ENCODE peak calls at places on chromosomes 7 and 10, in five cellular contexts. One of them, this sample, is unnamed.

GRCh38 chr10:18793951-18794350 is 134.7 kb downstream of the ARL5B start:
- DNase-seq in NT2/D1: no peak
- DNase-seq in GM12878: no peak
- DNase-seq in HepG2: peak
- DNase-seq in H1: no peak
- DNase-seq in this sample: peak

GRCh38 chr7:114875171-114875570 is 46.7 kb upstream of the MDFIC start:
- DNase-seq in NT2/D1: no peak
- DNase-seq in H1: no peak
- DNase-seq in HepG2: no peak
- DNase-seq in GM12878: no peak
- DNase-seq in this sample: no peak

GRCh38 chr7:43735802-43736603 is 6.7 kb upstream of the COA1 start:
- DNase-seq in GM12878: peak
- DNase-seq in H1: no peak
- DNase-seq in NT2/D1: no peak
- DNase-seq in HepG2: peak
- DNase-seq in this sample: no peak

GRCh38 chr10:102230264-102230860 is 4.3 kb downstream of the ELOVL3 start:
- DNase-seq in NT2/D1: peak
- DNase-seq in H1: no peak
- DNase-seq in HepG2: no peak
- DNase-seq in GM12878: no peak
- DNase-seq in this sample: peak

GRCh38 chr7:99128076-99128950 is 15.6 kb downstream of the SMURF1 start:
- DNase-seq in NT2/D1: no peak
- DNase-seq in GM12878: no peak
- DNase-seq in HepG2: no peak
- DNase-seq in H1: no peak
- DNase-seq in this sample: no peak

GRCh38 chr7:137923380-137923779 is 76.6 kb upstream of the DGKI start:
- DNase-seq in H1: no peak
- DNase-seq in HepG2: no peak
- DNase-seq in GM12878: no peak
- DNase-seq in NT2/D1: no peak
- DNase-seq in this sample: no peak

GRCh38 chr7:1041471-1042160 is 2.7 kb upstream of the GPR146 start:
- DNase-seq in H1: no peak
- DNase-seq in HepG2: no peak
- DNase-seq in GM12878: no peak
- DNase-seq in NT2/D1: no peak
- DNase-seq in this sample: no peak

GRCh38 chr10:121303273-121303890 is 294.9 kb downstream of the FGFR2 start:
- DNase-seq in HepG2: no peak
- DNase-seq in H1: no peak
- DNase-seq in GM12878: no peak
- DNase-seq in NT2/D1: no peak
- DNase-seq in this sample: no peak

GRCh38 chr7:133916621-133917020 is 210.5 kb upstream of the LRGUK start:
- DNase-seq in NT2/D1: no peak
- DNase-seq in H1: no peak
- DNase-seq in HepG2: no peak
- DNase-seq in GM12878: no peak
- DNase-seq in this sample: no peak

GRCh38 chr10:44049301-44050015 is 335.4 kb downstream of the CXCL12 start:
- DNase-seq in NT2/D1: no peak
- DNase-seq in H1: no peak
- DNase-seq in GM12878: no peak
- DNase-seq in HepG2: no peak
- DNase-seq in this sample: no peak

GRCh38 chr10:44054046-44054445 is 330.9 kb downstream of the CXCL12 start:
- DNase-seq in GM12878: no peak
- DNase-seq in NT2/D1: no peak
- DNase-seq in H1: no peak
- DNase-seq in HepG2: no peak
- DNase-seq in this sample: no peak

GRCh38 chr10:44051091-44051490 is 333.8 kb downstream of the CXCL12 start:
- DNase-seq in GM12878: no peak
- DNase-seq in H1: no peak
- DNase-seq in NT2/D1: no peak
- DNase-seq in HepG2: no peak
- DNase-seq in this sample: no peak

GRCh38 chr10:44053391-44053790 is 331.5 kb downstream of the CXCL12 start:
- DNase-seq in H1: no peak
- DNase-seq in NT2/D1: no peak
- DNase-seq in HepG2: no peak
- DNase-seq in GM12878: no peak
- DNase-seq in this sample: no peak

DNA sequence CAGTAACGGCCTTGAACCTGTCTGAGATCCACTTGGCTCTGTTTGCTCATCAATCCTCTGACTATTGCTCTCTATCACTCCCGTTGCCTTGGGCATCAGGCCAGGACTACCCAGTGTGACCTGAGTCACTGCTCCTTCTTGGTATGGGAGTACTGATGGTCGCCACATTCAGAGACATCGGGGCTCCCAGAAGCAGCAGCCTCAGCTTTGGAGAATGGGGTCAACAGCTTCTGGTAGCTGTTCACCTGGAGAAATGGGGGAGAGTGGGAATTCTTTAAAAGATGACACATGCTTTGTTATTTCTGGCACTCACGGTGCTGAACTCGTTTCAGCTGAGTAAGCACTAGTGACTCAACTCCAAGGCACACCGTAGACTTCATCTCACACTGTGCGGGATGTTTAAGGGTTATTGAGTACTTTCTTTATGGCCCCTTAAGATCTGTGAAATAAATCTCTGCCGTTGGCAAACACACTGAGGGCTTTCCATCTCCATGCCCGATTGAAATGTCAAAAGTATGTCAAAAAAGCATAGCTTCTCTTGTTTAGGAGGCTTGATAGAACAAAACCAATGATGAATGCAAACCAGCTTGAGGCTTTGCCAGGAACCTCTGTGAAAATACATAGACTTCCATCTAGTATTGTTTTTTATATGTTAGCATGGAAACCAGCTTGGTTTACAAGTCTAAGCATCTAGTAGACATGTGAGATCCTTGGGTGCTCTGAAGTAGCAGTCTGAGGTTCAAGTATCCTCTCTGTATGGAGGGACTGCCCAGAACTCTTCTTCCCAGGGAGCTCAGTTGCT is 333.1 kb downstream of the CXCL12 start:
- DNase-seq in HepG2: peak
- DNase-seq in GM12878: no peak
- DNase-seq in H1: no peak
- DNase-seq in NT2/D1: no peak
- DNase-seq in this sample: no peak
- TF ChIP-seq SUZ12 in HepG2: no peak
- TF ChIP-seq SUZ12 in GM12878: no peak
- TF ChIP-seq SUZ12 in H1: no peak
- TF ChIP-seq SUZ12 in NT2/D1: no peak
- TF ChIP-seq SUZ12 in this sample: no peak

GRCh38 chr10:454860-455259 is 234.6 kb downstream of the DIP2C start:
- DNase-seq in NT2/D1: no peak
- DNase-seq in GM12878: no peak
- DNase-seq in H1: no peak
- DNase-seq in HepG2: no peak
- DNase-seq in this sample: peak
- TF ChIP-seq SUZ12 in NT2/D1: no peak
- TF ChIP-seq SUZ12 in GM12878: no peak
- TF ChIP-seq SUZ12 in H1: no peak
- TF ChIP-seq SUZ12 in HepG2: no peak
- TF ChIP-seq SUZ12 in this sample: no peak

GRCh38 chr10:89327803-89328441 is at the start of gene IFIT3:
- DNase-seq in HepG2: peak
- DNase-seq in GM12878: peak
- DNase-seq in H1: no peak
- DNase-seq in NT2/D1: no peak
- DNase-seq in this sample: peak
- TF ChIP-seq SUZ12 in HepG2: no peak
- TF ChIP-seq SUZ12 in GM12878: no peak
- TF ChIP-seq SUZ12 in H1: no peak
- TF ChIP-seq SUZ12 in NT2/D1: no peak
- TF ChIP-seq SUZ12 in this sample: no peak

GRCh38 chr7:20199015-20199737 is 18.0 kb downstream of the MACC1 start:
- DNase-seq in GM12878: peak
- DNase-seq in NT2/D1: no peak
- DNase-seq in HepG2: no peak
- DNase-seq in H1: no peak
- DNase-seq in this sample: no peak

GRCh38 chr7:20198295-20198694 is 18.9 kb downstream of the MACC1 start:
- DNase-seq in H1: no peak
- DNase-seq in HepG2: no peak
- DNase-seq in GM12878: no peak
- DNase-seq in NT2/D1: no peak
- DNase-seq in this sample: no peak

GRCh38 chr7:20201380-20201779 is 15.8 kb downstream of the MACC1 start:
- DNase-seq in H1: no peak
- DNase-seq in GM12878: no peak
- DNase-seq in HepG2: no peak
- DNase-seq in NT2/D1: no peak
- DNase-seq in this sample: no peak

GRCh38 chr7:20200965-20201364 is 16.2 kb downstream of the MACC1 start:
- DNase-seq in HepG2: no peak
- DNase-seq in NT2/D1: no peak
- DNase-seq in H1: no peak
- DNase-seq in GM12878: no peak
- DNase-seq in this sample: no peak

GRCh38 chr7:20200361-20200760 is 16.8 kb downstream of the MACC1 start:
- DNase-seq in GM12878: no peak
- DNase-seq in NT2/D1: no peak
- DNase-seq in H1: no peak
- DNase-seq in HepG2: no peak
- DNase-seq in this sample: no peak
- TF ChIP-seq SUZ12 in GM12878: no peak
- TF ChIP-seq SUZ12 in NT2/D1: no peak
- TF ChIP-seq SUZ12 in H1: no peak
- TF ChIP-seq SUZ12 in HepG2: no peak
- TF ChIP-seq SUZ12 in this sample: no peak

GRCh38 chr10:16297652-16298051 is 139.2 kb upstream of the PTER start:
- DNase-seq in HepG2: no peak
- DNase-seq in H1: no peak
- DNase-seq in GM12878: no peak
- DNase-seq in NT2/D1: no peak
- DNase-seq in this sample: no peak
- TF ChIP-seq SUZ12 in HepG2: no peak
- TF ChIP-seq SUZ12 in H1: no peak
- TF ChIP-seq SUZ12 in GM12878: no peak
- TF ChIP-seq SUZ12 in NT2/D1: no peak
- TF ChIP-seq SUZ12 in this sample: no peak

DNA sequence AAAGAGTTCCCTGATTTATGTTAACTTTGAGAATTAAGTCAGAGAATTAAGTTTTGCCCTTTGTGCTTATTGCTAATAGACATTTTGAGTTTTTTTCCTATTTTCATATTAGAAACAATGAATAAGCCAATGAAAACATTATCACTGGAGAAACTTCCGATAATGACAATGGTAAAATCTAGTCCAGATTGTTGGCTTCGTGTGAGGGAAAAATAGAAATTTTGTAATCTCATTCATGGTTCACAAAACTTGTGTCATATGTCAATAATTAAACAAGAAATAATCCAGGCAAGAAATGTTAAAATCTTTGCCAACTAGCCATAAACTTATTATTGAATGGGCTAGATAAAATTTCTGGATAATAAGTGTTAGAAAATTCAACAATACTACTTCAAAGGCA is 36.7 kb downstream of the RNLS start:
- DNase-seq in H1: no peak
- DNase-seq in HepG2: no peak
- DNase-seq in GM12878: no peak
- DNase-seq in NT2/D1: no peak
- DNase-seq in this sample: no peak
- TF ChIP-seq SUZ12 in H1: no peak
- TF ChIP-seq SUZ12 in HepG2: no peak
- TF ChIP-seq SUZ12 in GM12878: no peak
- TF ChIP-seq SUZ12 in NT2/D1: no peak
- TF ChIP-seq SUZ12 in this sample: no peak

GRCh38 chr10:24261627-24262026 is 52.7 kb downstream of the KIAA1217 start:
- DNase-seq in H1: no peak
- DNase-seq in NT2/D1: no peak
- DNase-seq in HepG2: no peak
- DNase-seq in GM12878: no peak
- DNase-seq in this sample: no peak
- TF ChIP-seq SUZ12 in H1: no peak
- TF ChIP-seq SUZ12 in NT2/D1: no peak
- TF ChIP-seq SUZ12 in HepG2: no peak
- TF ChIP-seq SUZ12 in GM12878: no peak
- TF ChIP-seq SUZ12 in this sample: no peak

DNA sequence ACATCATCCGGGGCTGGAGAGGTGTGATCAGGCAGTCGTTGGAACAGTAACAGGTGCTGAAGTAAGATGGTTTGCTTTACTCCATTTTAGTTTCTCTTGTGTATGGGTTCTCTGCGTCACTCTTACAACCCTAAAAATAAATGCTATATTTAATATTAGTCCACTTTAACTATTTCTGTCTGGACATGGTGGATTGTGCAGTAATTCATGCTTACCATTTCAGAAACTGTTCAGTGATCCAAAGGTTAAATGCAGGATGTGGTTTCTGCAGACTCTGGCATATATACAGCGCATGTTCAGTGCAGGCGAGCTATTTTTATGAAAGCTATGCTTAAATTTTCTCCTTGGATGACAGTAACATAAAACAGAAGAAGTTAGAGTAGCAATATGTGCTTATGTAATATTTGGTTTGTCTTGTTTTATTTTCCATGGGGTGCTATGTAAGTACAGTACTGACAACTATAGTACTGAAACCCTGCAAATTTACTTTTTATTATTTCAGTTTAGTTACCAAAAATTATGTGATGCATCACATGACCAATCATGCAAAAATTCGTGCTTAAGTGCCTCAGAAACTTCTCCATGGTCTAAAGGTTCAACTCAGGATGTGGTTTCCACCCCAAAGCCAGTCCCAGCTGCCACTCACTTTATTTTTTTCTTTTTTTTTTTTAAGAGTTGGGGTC is 46.6 kb upstream of the GRID1 start:
- DNase-seq in H1: no peak
- DNase-seq in NT2/D1: no peak
- DNase-seq in HepG2: no peak
- DNase-seq in GM12878: peak
- DNase-seq in this sample: no peak
- TF ChIP-seq SUZ12 in H1: no peak
- TF ChIP-seq SUZ12 in NT2/D1: no peak
- TF ChIP-seq SUZ12 in HepG2: no peak
- TF ChIP-seq SUZ12 in GM12878: no peak
- TF ChIP-seq SUZ12 in this sample: no peak

This sample was measured in HEK293T.